ENCODE peak calls at places on chromosomes 2 and 18, in five cellular contexts. V, Q, G, M and P are unnamed samples. For H3K4me1 and H3K27me3, the result is how much of the 10 kb centered on the place peaks cover.

GRCh38 chr2:184031402-184032147 is 566.8 kb upstream of the ZNF804A start:
- DNase-seq in G (no peak), M (no peak), V (no peak), Q (no peak), P (no peak)

GRCh38 chr2:229728360-229728759 is 14.0 kb upstream of the DNER start:
- DNase-seq in M (no peak), G (no peak), V (no peak), Q (no peak), P (no peak)

GRCh38 chr2:26576565-26577441 is 64.4 kb downstream of the CIB4 start:
- DNase-seq in Q (peak), G (no peak), M (no peak), V (no peak), P (no peak)

GRCh38 chr2:28273751-28274150 is 118.9 kb upstream of the FOSL2 start:
- DNase-seq in V (no peak), M (no peak), Q (no peak), G (peak), P (no peak)

GRCh38 chr2:59974051-59974766 is 579.2 kb downstream of the BCL11A start:
- DNase-seq in G (no peak), M (no peak), Q (no peak), V (no peak), P (no peak)

GRCh38 chr2:43018179-43019024 is 208.0 kb downstream of the ZFP36L2 start:
- DNase-seq in G (peak), Q (peak), V (peak), M (no peak), P (peak)

GRCh38 chr2:64637000-64637628 is 16.6 kb downstream of the SERTAD2 start:
- DNase-seq in G (no peak), V (no peak), M (no peak), Q (no peak), P (no peak)

GRCh38 chr2:239316562-239317465 is 84.0 kb downstream of the HDAC4 start:
- DNase-seq in Q (peak), G (peak), V (peak), M (peak), P (no peak)

GRCh38 chr2:11697103-11697871 is 27.3 kb upstream of the NTSR2 start:
- DNase-seq in M (peak), Q (peak), V (peak), G (no peak), P (peak)

GRCh38 chr18:43589611-43590151 is 312.4 kb upstream of the SYT4 start:
- DNase-seq in M (no peak), G (no peak), V (no peak), Q (peak), P (peak)

GRCh38 chr2:21836766-21837543 is 713.2 kb downstream of the TDRD15 start:
- DNase-seq in G (no peak), Q (no peak), V (no peak), M (no peak), P (no peak)

GRCh38 chr2:96470636-96471035 is 34.5 kb downstream of the NEURL3 start:
- DNase-seq in V (peak), Q (peak), G (peak), M (peak), P (peak)

GRCh38 chr2:112187805-112188596 is 49.8 kb downstream of the FBLN7 start:
- DNase-seq in M (peak), G (peak), Q (no peak), V (no peak), P (no peak)

GRCh38 chr2:169018390-169018789 is 12.7 kb downstream of the ABCB11 start:
- DNase-seq in G (no peak), Q (no peak), V (no peak), M (no peak), P (no peak)

GRCh38 chr2:233356546-233357308 is 2.4 kb downstream of the DGKD start:
- DNase-seq in G (no peak), M (no peak), V (no peak), Q (no peak), P (no peak)

DNA sequence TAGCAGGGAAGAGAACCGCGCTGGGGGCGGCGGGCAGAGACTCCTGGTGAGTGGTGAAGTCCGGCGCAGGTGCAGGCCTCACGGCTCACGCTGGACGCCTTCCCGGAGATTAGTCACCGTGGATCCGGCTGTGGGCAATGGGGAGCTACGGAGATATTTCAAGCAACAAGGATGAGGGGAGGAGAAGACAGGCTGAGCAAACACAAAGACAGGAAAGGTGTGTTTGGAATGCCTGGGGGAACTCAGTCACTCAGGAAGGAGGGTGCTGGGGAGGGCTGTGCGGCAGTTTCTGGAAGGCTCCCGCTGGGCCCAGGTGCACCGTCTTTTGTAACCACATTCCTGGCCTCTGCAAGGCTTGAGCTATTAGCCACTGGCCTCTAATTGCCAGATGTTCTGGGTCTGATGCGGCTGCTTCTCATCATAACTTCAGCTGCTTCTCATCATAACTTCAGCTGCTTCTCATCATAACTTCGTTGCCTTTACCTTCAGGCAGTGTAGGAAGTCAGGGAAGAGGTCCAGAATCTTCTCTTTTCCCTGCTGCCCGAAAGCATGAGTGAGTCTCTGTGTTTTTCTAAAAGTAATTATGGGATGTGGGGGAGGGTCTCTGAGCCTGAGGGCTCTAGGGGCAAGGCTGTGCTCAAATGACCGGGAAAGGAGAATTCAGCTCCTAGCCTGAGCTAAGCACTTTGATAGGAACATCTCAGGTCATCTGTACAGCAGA is 118.9 kb downstream of the PXDN start:
- DNase-seq in V (no peak), M (peak), G (no peak), Q (no peak), P (peak)
- H3K4me1 ChIP-seq in V (under half), M (under half), G (under half), Q (under half), P (under half)

DNA sequence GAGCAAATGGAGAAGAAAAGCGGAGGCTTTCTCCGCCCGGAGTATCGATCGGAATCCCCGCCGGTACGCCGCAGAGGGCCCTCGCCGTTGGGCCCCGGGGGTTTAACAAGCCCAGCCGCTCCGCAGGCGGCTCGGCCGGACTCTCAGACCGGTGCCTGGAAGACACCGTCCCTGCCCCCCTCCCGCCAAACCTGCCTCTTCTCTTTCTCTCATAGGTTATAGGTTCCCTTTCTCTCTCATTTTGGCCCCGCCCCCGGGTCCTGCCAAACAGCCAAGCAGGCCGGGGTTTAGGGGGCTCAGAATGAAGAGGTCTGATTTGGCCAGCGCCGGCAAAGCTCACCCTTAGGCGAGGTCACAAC is 4.4 kb downstream of the ONECUT2 start:
- DNase-seq in V (no peak), M (no peak), Q (no peak), G (no peak), P (no peak)
- H3K27me3 ChIP-seq in V (under half), M (half or more), Q (under half), G (half or more), P (half or more)

DNA sequence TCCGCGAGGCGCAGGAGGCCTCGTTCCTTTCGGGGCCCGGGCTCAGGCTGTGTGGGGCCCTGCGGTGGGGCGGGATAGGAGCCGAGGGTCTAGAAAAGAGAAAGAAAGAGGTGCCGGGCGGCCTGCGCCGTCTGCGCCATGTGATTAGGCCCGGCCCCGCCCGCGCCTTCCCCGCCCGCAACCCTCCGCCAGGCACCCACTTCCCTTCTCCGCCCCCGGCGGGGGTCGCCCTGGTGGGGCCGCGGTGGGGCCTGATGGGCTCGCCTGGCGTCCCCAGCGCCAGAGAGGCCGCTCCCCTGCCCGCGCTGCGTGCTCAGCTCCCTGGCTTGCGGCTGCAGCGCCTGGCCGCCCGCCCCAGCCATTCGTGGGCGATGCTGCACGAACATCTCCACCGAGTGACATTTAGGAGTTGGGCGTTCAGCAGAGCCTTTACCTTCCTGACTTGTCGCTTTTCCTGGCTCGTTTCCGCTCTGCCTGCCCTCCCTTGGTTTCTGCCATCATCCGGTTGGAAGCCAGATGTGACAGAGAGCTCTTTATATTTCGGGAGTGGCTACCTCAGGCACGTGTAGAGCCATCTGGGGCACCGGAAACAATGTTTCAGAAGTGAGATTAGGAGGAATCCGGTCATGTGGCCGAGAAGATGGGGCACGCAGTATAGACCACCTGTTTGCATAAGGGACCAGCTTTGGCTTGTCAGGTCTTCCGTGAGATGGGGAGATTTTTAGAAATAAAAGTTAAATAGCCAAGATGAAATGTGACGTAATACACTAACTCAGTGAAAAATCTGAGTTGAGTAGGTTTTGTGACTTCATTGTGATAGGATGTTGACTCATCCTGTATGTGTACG is 1.1 kb downstream of the GLS start:
- DNase-seq in M (peak), Q (peak), V (peak), G (peak), P (peak)
- H3K4me1 ChIP-seq in M (under half), Q (under half), V (under half), G (under half), P (under half)

DNA sequence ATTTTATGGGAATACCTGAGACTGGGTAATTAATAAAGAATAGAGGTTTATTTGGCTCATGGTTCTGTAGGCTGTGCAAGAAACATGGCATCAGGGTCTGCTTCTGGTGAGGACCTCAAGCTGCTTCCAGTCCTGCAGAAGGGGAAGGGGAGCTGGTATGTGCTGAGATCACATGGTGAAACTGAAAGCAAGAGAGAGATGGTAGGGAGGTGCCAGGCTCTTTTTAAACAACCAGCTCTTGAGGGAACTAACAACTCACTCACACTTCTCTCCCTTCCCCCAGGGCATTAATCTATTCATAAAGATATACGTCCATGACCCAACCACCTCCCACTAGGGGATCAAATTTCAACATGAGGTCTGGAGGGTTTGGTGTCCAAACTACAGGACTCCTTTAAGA is 40.1 kb downstream of the AGPS start:
- DNase-seq in Q (no peak), V (no peak), M (no peak), G (no peak), P (no peak)
- H3K27me3 ChIP-seq in Q (under half), V (under half), M (under half), G (under half), P (under half)

GRCh38 chr18:58409802-58410445 is 219.0 kb downstream of the ALPK2 start:
- DNase-seq in Q (no peak), G (no peak), V (no peak), M (no peak), P (no peak)

GRCh38 chr18:58408665-58409064 is 220.2 kb downstream of the ALPK2 start:
- DNase-seq in M (no peak), G (no peak), V (no peak), Q (no peak), P (no peak)

GRCh38 chr18:58412844-58413666 is 215.8 kb downstream of the ALPK2 start:
- DNase-seq in V (no peak), M (no peak), G (no peak), Q (no peak), P (no peak)

GRCh38 chr18:58413667-58414628 is 214.9 kb downstream of the ALPK2 start:
- DNase-seq in G (no peak), V (no peak), M (no peak), Q (no peak), P (no peak)

DNA sequence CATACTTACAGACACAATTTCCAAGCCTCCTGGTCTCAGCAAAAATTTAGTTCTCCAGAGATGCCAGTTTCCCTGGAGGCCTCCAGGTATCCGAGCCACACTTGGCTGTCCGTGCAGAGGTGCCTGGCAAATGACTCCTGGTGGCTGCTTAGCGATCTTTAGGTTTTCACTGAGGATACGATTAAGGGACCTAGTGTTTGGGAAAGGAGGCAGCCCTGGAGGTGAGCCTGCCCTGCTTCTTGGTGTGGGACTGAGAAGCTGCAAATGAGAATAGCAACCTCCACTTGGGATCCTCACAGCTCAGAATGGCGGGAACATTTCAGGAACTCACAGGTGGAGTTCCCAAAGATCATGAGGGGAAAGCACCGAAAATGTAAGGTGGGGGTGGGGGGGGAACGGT is 217.6 kb downstream of the ALPK2 start:
- DNase-seq in G (no peak), M (no peak), Q (no peak), V (no peak), P (no peak)
- H3K4me1 ChIP-seq in G (under half), M (under half), Q (under half), V (under half), P (under half)

DNA sequence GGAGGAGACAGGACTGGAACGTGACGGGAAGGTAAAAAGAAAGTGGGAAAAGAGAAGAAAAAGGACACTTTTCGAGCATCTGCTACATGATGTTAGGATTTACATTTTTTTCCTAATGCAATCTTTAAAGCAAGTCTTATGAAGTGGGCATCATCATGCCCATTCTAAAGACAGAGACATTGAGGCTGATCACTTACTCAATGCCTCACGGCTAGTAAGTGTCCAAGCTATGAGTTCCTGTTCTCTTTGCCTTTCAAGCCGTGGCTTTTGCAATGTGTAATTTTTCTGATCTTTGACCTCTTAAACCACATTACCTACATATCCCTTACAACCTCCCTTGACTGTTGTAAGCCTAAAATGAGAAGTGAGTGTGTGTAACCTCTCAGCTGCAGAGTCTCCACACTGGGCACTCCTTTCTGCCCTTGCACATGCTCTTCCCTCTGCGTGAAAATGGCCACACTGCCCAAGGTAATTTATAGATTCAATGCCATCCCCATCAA is 649.2 kb downstream of the RNF144A start:
- DNase-seq in Q (no peak), M (no peak), G (no peak), V (no peak), P (no peak)
- H3K27me3 ChIP-seq in Q (under half), M (under half), G (under half), V (under half), P (under half)

GRCh38 chr2:232310189-232310588 is 68.4 kb upstream of the ALPP start:
- DNase-seq in Q (no peak), V (no peak), M (no peak), G (no peak), P (no peak)
- H3K4me1 ChIP-seq in Q (under half), V (under half), M (under half), G (under half), P (under half)

DNA sequence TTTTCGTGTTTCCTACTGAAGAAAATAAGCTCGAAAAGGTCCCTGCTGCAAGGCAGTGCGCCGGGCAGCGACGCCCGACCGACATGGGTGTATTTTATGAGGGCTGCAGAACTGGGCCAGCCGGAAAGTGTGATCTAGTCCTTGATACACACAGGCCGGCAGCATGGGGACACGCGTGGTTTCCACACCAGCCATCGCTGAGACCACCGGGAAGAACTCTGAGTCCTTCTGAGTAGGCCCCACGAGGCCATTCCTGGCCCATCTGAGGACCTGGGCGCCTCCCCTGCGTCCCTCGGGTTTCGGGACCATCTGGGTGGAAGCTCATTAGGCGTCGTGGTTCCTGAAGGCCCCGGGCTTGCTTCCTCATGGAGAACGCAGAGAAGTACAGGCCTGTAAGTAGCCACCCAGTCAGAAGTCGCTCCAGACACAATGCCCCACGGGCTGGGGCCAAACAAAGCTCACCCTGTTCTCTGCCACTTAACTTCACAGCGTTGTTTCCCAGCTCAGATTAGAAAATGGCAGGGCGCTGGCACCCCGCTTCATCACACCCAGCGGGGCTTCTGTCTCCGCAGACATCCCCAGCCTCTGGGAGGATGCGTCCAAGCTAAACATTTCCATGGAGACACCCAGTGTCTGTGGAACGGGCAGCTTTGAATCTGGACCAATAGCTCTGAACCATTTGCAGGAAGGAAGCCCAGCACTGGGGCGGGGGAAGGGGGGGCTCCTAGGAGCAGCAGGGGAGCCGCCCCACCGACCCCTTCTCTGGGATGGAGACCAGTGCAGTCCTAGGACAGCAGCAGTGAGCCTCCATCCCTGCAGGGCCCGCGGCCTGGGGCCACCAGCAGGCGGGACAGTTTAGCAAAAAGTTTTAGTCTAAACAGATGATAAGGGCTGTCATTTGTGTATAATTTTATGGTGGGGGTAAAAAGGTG is 2.4 kb downstream of the NFATC1 start:
- DNase-seq in G (no peak), Q (peak), M (peak), V (no peak), P (peak)
- H3K27me3 ChIP-seq in G (under half), Q (under half), M (under half), V (under half), P (under half)